ENCODE peak calls at places on chromosome 22, in five cellular contexts. X, Y, F, H and Z are unnamed samples.

GRCh38 chr22:26743149-26743548 is 85.8 kb downstream of the MIAT start:
- DNase-seq in X (no peak), Y (no peak), F (no peak), H (no peak), Z (no peak)

GRCh38 chr22:35380537-35381423 is at the start of gene HMOX1:
- DNase-seq in X (peak; percentile 94), Y (peak; percentile 83), F (peak; percentile 85), H (peak; percentile 35), Z (peak; percentile 55)

GRCh38 chr22:36874731-36875130 is 13.9 kb downstream of the NCF4 start:
- DNase-seq in X (no peak), Y (no peak), F (no peak), H (no peak), Z (no peak)

GRCh38 chr22:46031965-46032851 is 55.2 kb upstream of the WNT7B start:
- DNase-seq in X (no peak), Y (no peak), F (no peak), H (no peak), Z (no peak)

GRCh38 chr22:45834795-45835194 is 142.2 kb downstream of the WNT7B start:
- DNase-seq in X (no peak), Y (no peak), F (no peak), H (no peak), Z (no peak)

GRCh38 chr22:40572976-40573375 is 63.5 kb downstream of the MRTFA start:
- DNase-seq in X (no peak), Y (no peak), F (no peak), H (no peak), Z (no peak)

GRCh38 chr22:47835726-47836125 is 1073.3 kb downstream of the TBC1D22A start:
- DNase-seq in X (no peak), Y (no peak), F (peak; percentile 6), H (no peak), Z (peak; percentile 9)

GRCh38 chr22:23278883-23279675 is 98.8 kb downstream of the BCR start:
- DNase-seq in X (peak; percentile 41), Y (peak; percentile 94), F (no peak), H (no peak), Z (no peak)

GRCh38 chr22:39360674-39361413 is 11.1 kb downstream of the SYNGR1 start:
- DNase-seq in X (no peak), Y (peak; percentile 42), F (no peak), H (peak; percentile 60), Z (no peak)

GRCh38 chr22:47053013-47053864 is 290.8 kb downstream of the TBC1D22A start:
- DNase-seq in X (no peak), Y (no peak), F (no peak), H (no peak), Z (no peak)

GRCh38 chr22:16601437-16602223 is 9.0 kb upstream of the CCT8L2 start:
- DNase-seq in X (no peak), Y (no peak), F (no peak), H (no peak), Z (no peak)

GRCh38 chr22:24146190-24146616 is 35.1 kb upstream of the SUSD2 start:
- DNase-seq in X (no peak), Y (peak; percentile 34), F (peak; percentile 83), H (no peak), Z (peak; percentile 50)

GRCh38 chr22:36770116-36770945 is 5.6 kb downstream of the IFT27 start:
- DNase-seq in X (no peak), Y (no peak), F (no peak), H (no peak), Z (no peak)